ENCODE peak calls at places on chromosomes 1 and 21, in four cellular contexts. One of them, this sample, is unnamed.

GRCh38 chr1:167219646-167220536 is 795 bp upstream of the POU2F1 start:
- DNase-seq in K562: peak
- DNase-seq in H1: peak
- DNase-seq in GM12878: peak
- DNase-seq in this sample: peak

GRCh38 chr1:75243124-75243523 is 108.9 kb downstream of the LHX8 start:
- DNase-seq in K562: no peak
- DNase-seq in GM12878: no peak
- DNase-seq in H1: no peak
- DNase-seq in this sample: no peak

GRCh38 chr1:58432813-58433668 is 113.5 kb downstream of the OMA1 start:
- DNase-seq in GM12878: peak
- DNase-seq in K562: no peak
- DNase-seq in H1: peak
- DNase-seq in this sample: peak

GRCh38 chr1:150545486-150546032 is 3.6 kb upstream of the ADAMTSL4 start:
- DNase-seq in K562: peak
- DNase-seq in H1: no peak
- DNase-seq in GM12878: no peak
- DNase-seq in this sample: no peak

GRCh38 chr1:17831619-17832018 is 76.5 kb downstream of the ACTL8 start:
- DNase-seq in GM12878: no peak
- DNase-seq in H1: peak
- DNase-seq in K562: peak
- DNase-seq in this sample: peak

GRCh38 chr1:11483581-11484320 is 4.8 kb downstream of the DISP3 start:
- DNase-seq in K562: no peak
- DNase-seq in H1: no peak
- DNase-seq in GM12878: no peak
- DNase-seq in this sample: no peak

GRCh38 chr1:53617382-53618217 is 121.4 kb downstream of the GLIS1 start:
- DNase-seq in GM12878: no peak
- DNase-seq in H1: no peak
- DNase-seq in K562: no peak
- DNase-seq in this sample: peak

GRCh38 chr21:31753949-31754348 is 22.0 kb upstream of the SCAF4 start:
- DNase-seq in K562: no peak
- DNase-seq in GM12878: no peak
- DNase-seq in H1: peak
- DNase-seq in this sample: no peak

GRCh38 chr1:32969556-32969955 is 4.9 kb upstream of the RNF19B start:
- DNase-seq in H1: no peak
- DNase-seq in K562: no peak
- DNase-seq in GM12878: no peak
- DNase-seq in this sample: no peak

GRCh38 chr1:200336901-200337391 is 72.9 kb downstream of the ZNF281 start:
- DNase-seq in H1: no peak
- DNase-seq in K562: no peak
- DNase-seq in GM12878: no peak
- DNase-seq in this sample: no peak

GRCh38 chr1:19342077-19342775 is 30.1 kb downstream of the SLC66A1 start:
- DNase-seq in H1: no peak
- DNase-seq in K562: no peak
- DNase-seq in GM12878: no peak
- DNase-seq in this sample: no peak

GRCh38 chr1:231467986-231468385 is 45.9 kb upstream of the EGLN1 start:
- DNase-seq in GM12878: no peak
- DNase-seq in K562: no peak
- DNase-seq in H1: no peak
- DNase-seq in this sample: no peak

GRCh38 chr1:180594723-180595122 is 36.0 kb downstream of the OVAAL start:
- DNase-seq in K562: peak
- DNase-seq in GM12878: no peak
- DNase-seq in H1: no peak
- DNase-seq in this sample: no peak

GRCh38 chr1:65281846-65282245 is 27.5 kb upstream of the DNAJC6 start:
- DNase-seq in K562: no peak
- DNase-seq in GM12878: no peak
- DNase-seq in H1: no peak
- DNase-seq in this sample: no peak

GRCh38 chr1:21904725-21905520 is 32.2 kb downstream of the HSPG2 start:
- DNase-seq in K562: peak
- DNase-seq in H1: no peak
- DNase-seq in GM12878: no peak
- DNase-seq in this sample: peak

GRCh38 chr1:171480035-171480434 is 5.3 kb upstream of the PRRC2C start:
- DNase-seq in H1: no peak
- DNase-seq in GM12878: no peak
- DNase-seq in K562: no peak
- DNase-seq in this sample: no peak

GRCh38 chr1:219189021-219189824 is 15.5 kb downstream of the LYPLAL1 start:
- DNase-seq in K562: peak
- DNase-seq in GM12878: peak
- DNase-seq in H1: no peak
- DNase-seq in this sample: peak

DNA sequence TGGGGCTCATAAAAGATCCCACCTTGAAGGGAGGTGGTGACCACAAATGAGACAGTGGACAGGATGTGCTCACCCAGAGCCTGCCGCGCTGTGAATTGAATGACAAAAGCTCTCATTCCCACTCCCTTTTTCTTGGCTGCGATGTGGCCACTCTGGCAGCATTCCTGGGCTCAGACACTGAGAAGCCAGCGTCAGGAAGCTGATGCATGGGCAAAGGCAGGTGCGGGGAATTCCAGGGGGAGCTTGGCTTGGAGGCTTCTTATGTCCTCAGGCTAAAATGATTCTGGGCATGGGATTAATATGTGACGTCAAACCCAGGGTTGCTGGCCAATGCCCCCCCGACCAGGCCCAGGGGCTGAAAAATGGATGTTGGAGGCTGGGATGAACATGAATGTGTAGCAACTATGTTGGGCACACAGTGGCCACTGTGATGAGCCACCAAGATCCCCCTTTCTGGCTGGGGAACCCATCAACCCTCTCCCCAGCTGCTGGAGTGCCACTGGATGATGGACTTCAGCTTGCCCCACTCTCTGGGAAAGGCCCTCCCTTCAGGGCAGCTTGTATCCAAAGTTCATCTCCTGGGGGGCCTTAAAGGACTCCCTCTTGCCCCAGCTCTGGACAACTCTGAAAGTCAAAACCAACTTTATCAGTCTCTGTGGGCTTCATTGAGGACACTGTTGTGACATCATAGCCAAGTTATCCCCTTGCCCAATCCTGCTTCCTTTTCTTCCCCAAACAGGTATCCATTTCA is 2.8 kb downstream of the RAB42 start:
- DNase-seq in GM12878: no peak
- DNase-seq in H1: peak
- DNase-seq in K562: no peak
- DNase-seq in this sample: no peak
- TF ChIP-seq CHD1 in GM12878: no peak
- TF ChIP-seq CHD1 in H1: no peak
- TF ChIP-seq CHD1 in K562: no peak
- TF ChIP-seq CHD1 in this sample: no peak

GRCh38 chr1:209854196-209854595 is 26.4 kb downstream of the UTP25 start:
- DNase-seq in H1: no peak
- DNase-seq in K562: no peak
- DNase-seq in GM12878: no peak
- DNase-seq in this sample: no peak

GRCh38 chr1:209860293-209860881 is 32.6 kb downstream of the UTP25 start:
- DNase-seq in GM12878: no peak
- DNase-seq in H1: no peak
- DNase-seq in K562: peak
- DNase-seq in this sample: peak

GRCh38 chr1:209858561-209859103 is 30.9 kb downstream of the UTP25 start:
- DNase-seq in K562: no peak
- DNase-seq in H1: no peak
- DNase-seq in GM12878: no peak
- DNase-seq in this sample: no peak

GRCh38 chr1:209853677-209854076 is 25.9 kb downstream of the UTP25 start:
- DNase-seq in GM12878: no peak
- DNase-seq in K562: no peak
- DNase-seq in H1: no peak
- DNase-seq in this sample: no peak

DNA sequence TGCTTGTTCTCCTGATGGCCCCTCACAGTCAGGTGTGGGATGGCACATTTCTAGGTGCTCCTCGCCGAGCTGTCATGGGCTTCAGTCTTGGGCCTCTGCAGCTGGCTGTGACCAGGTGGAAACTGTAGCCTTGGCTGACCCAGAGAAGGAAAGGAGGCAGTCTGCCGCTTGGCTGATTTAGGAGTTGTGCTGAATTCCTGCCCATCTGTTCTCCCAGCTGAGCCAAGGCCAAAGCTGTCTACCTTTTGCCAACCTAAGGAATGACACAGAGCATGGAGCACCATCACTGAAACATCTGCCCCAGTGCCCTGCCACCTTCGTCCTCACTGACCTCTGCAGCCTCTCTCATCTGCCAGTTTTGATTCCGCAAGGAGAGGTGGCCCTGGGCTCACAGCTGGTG is 27.9 kb downstream of the UTP25 start:
- DNase-seq in K562: no peak
- DNase-seq in H1: no peak
- DNase-seq in GM12878: no peak
- DNase-seq in this sample: no peak
- TF ChIP-seq CHD1 in K562: no peak
- TF ChIP-seq CHD1 in H1: no peak
- TF ChIP-seq CHD1 in GM12878: no peak
- TF ChIP-seq CHD1 in this sample: no peak

GRCh38 chr1:25485536-25486235 is 55.0 kb downstream of the MACO1 start:
- DNase-seq in GM12878: no peak
- DNase-seq in K562: no peak
- DNase-seq in H1: no peak
- DNase-seq in this sample: no peak

GRCh38 chr1:25487628-25488027 is 55.8 kb upstream of the LDLRAP1 start:
- DNase-seq in K562: peak
- DNase-seq in H1: no peak
- DNase-seq in GM12878: no peak
- DNase-seq in this sample: no peak

GRCh38 chr1:25484533-25484932 is 53.8 kb downstream of the MACO1 start:
- DNase-seq in K562: no peak
- DNase-seq in GM12878: no peak
- DNase-seq in H1: no peak
- DNase-seq in this sample: no peak

GRCh38 chr1:25484096-25484495 is 53.4 kb downstream of the MACO1 start:
- DNase-seq in K562: no peak
- DNase-seq in GM12878: no peak
- DNase-seq in H1: no peak
- DNase-seq in this sample: no peak

DNA sequence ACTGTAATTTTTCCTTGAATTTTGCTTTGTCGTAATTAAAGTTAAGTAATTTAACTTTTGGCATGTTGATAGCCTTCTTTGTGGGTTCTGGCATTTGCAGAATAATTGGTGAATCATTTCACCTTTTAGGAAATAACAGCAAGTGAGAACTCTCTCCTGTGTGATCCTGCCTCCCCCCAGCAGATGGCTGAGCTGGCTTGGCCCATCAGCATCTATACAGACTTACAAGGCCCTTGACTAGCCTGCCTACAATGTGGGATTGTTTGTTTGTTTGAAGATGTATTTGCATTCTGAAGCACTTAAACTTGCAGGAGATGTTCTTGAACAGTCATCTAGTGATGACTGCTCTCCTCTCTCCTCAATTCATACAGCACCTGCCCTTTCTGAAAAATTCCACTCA is 55.9 kb downstream of the MACO1 start:
- DNase-seq in K562: no peak
- DNase-seq in H1: no peak
- DNase-seq in GM12878: no peak
- DNase-seq in this sample: peak
- TF ChIP-seq CHD1 in K562: no peak
- TF ChIP-seq CHD1 in H1: no peak
- TF ChIP-seq CHD1 in GM12878: no peak
- TF ChIP-seq CHD1 in this sample: no peak

GRCh38 chr1:173996995-173997394 is 25.2 kb downstream of the RC3H1 start:
- DNase-seq in H1: no peak
- DNase-seq in K562: no peak
- DNase-seq in GM12878: no peak
- DNase-seq in this sample: peak
- TF ChIP-seq CHD1 in H1: no peak
- TF ChIP-seq CHD1 in K562: no peak
- TF ChIP-seq CHD1 in GM12878: no peak
- TF ChIP-seq CHD1 in this sample: no peak

This sample was measured in IMR-90.